ENCODE peak calls at places on chromosomes 5 and 9, in five cellular contexts. M, Q, X, F and Y are unnamed samples.

GRCh38 chr5:31096238-31096865 is 97.1 kb upstream of the CDH6 start:
- DNase-seq in M (no peak), Q (no peak), X (peak), F (peak), Y (no peak)

GRCh38 chr9:109166771-109167601 is at the start of gene FRRS1L:
- DNase-seq in M (peak), Q (peak), X (no peak), F (no peak), Y (peak)

GRCh38 chr5:131393498-131393968 is 129.7 kb downstream of the CDC42SE2 start:
- DNase-seq in M (no peak), Q (no peak), X (no peak), F (no peak), Y (no peak)

GRCh38 chr9:113578877-113579269 is 115.3 kb downstream of the RGS3 start:
- DNase-seq in M (no peak), Q (no peak), X (peak), F (peak), Y (no peak)

GRCh38 chr5:87069974-87070608 is 197.6 kb upstream of the RASA1 start:
- DNase-seq in M (no peak), Q (no peak), X (peak), F (peak), Y (no peak)

GRCh38 chr5:141525659-141526058 is 36.8 kb downstream of the PCDHGC5 start:
- DNase-seq in M (no peak), Q (no peak), X (no peak), F (no peak), Y (no peak)

GRCh38 chr5:35856186-35857003 is at the start of gene IL7R:
- DNase-seq in M (no peak), Q (no peak), X (peak), F (peak), Y (no peak)

GRCh38 chr9:123389070-123389469 is 33.1 kb downstream of the CRB2 start:
- DNase-seq in M (no peak), Q (no peak), X (no peak), F (no peak), Y (no peak)

GRCh38 chr5:21774281-21774680 is 1078.9 kb downstream of the CDH12 start:
- DNase-seq in M (no peak), Q (no peak), X (no peak), F (no peak), Y (no peak)

GRCh38 chr5:74575741-74576538 is 64.6 kb downstream of the ENC1 start:
- DNase-seq in M (no peak), Q (no peak), X (peak), F (peak), Y (no peak)

GRCh38 chr5:65481171-65481575 is 547 bp downstream of the ADAMTS6 start:
- DNase-seq in M (no peak), Q (no peak), X (no peak), F (peak), Y (no peak)

GRCh38 chr9:94213513-94214124 is 45.5 kb upstream of the ZNF169 start:
- DNase-seq in M (peak), Q (peak), X (peak), F (peak), Y (peak)

GRCh38 chr9:112700080-112700479 is 17.8 kb downstream of the INIP start:
- DNase-seq in M (no peak), Q (no peak), X (peak), F (peak), Y (no peak)

GRCh38 chr9:95572370-95573151 is 55.8 kb upstream of the PTCH1 start:
- DNase-seq in M (no peak), Q (no peak), X (no peak), F (no peak), Y (no peak)

GRCh38 chr5:24385070-24385469 is 259.7 kb downstream of the CDH10 start:
- DNase-seq in M (no peak), Q (no peak), X (no peak), F (no peak), Y (no peak)

GRCh38 chr5:36304095-36304494 is 2.4 kb upstream of the RANBP3L start:
- DNase-seq in M (no peak), Q (no peak), X (no peak), F (no peak), Y (no peak)

GRCh38 chr9:131438190-131438589 is 44.3 kb downstream of the PRRC2B start:
- DNase-seq in M (no peak), Q (no peak), X (no peak), F (no peak), Y (no peak)

GRCh38 chr5:128081111-128081865 is 2.3 kb upstream of the SLC12A2 start:
- DNase-seq in M (no peak), Q (no peak), X (no peak), F (no peak), Y (no peak)

GRCh38 chr9:100670719-100671118 is 92.8 kb downstream of the CAVIN4 start:
- DNase-seq in M (no peak), Q (no peak), X (no peak), F (no peak), Y (no peak)

GRCh38 chr9:81874926-81875325 is 53.3 kb upstream of the SPATA31D4 start:
- DNase-seq in M (no peak), Q (no peak), X (peak), F (peak), Y (no peak)

GRCh38 chr9:135220601-135221575 is 133.4 kb downstream of the OLFM1 start:
- DNase-seq in M (no peak), Q (no peak), X (no peak), F (no peak), Y (peak)

GRCh38 chr5:79821-80220 is 12.1 kb upstream of the PLEKHG4B start:
- DNase-seq in M (no peak), Q (no peak), X (no peak), F (no peak), Y (no peak)

GRCh38 chr5:180343846-180344327 is 9.2 kb downstream of the GFPT2 start:
- DNase-seq in M (no peak), Q (no peak), X (no peak), F (peak), Y (no peak)

GRCh38 chr9:27534131-27534530 is 4.5 kb upstream of the MOB3B start:
- DNase-seq in M (no peak), Q (no peak), X (no peak), F (no peak), Y (no peak)

GRCh38 chr5:135501965-135502364 is 33.8 kb downstream of the NEUROG1 start:
- DNase-seq in M (no peak), Q (no peak), X (no peak), F (no peak), Y (no peak)

GRCh38 chr9:38432922-38433510 is 8.8 kb upstream of the IGFBPL1 start:
- DNase-seq in M (no peak), Q (no peak), X (peak), F (peak), Y (no peak)

GRCh38 chr5:100903036-100903887 is at the start of gene ST8SIA4:
- DNase-seq in M (peak), Q (peak), X (peak), F (peak), Y (peak)

GRCh38 chr5:84292000-84292642 is 92.6 kb downstream of the EDIL3 start:
- DNase-seq in M (no peak), Q (no peak), X (no peak), F (no peak), Y (no peak)

GRCh38 chr9:118418887-118419620 is 714.9 kb downstream of the TLR4 start:
- DNase-seq in M (no peak), Q (no peak), X (no peak), F (peak), Y (no peak)

GRCh38 chr5:9851458-9851857 is 221.3 kb upstream of the TAS2R1 start:
- DNase-seq in M (no peak), Q (no peak), X (peak), F (peak), Y (no peak)

GRCh38 chr9:130328349-130328801 is 62.8 kb downstream of the HMCN2 start:
- DNase-seq in M (no peak), Q (no peak), X (peak), F (peak), Y (no peak)

DNA sequence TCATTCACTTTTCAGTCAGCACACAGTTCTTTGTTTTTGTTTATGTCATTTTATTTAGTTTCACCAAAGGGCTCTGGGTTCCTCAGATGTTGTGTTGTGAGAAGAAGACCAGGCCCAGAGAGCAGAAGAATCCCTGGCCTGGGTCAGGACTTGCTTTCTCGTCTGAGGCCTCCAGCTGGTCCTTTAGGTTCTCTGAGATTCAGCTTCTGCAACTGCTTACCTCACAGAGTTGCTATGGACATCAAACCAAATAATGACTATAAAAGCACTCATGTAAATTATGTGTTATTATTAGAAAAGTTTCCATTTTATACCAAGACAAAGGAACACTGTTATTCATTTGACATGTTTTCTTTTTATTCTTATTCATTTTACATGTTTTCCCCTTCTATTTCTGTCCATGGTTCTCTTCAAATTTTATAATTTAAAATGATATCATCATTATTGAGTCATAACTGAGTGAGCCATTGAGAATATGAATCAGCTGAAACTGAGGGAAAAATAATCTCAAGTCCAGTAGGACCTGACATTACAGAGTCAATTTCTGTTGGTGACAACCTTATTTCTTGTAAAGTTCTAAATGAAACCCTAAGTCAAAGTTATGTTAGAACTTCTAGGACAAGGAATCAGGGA is 44.0 kb upstream of the GLRX start:
- DNase-seq in M (no peak), Q (no peak), X (peak), F (peak), Y (no peak)
- H2BK15ac ChIP-seq in M (no peak), Q (no peak), X (peak), F (no peak), Y (no peak)

DNA sequence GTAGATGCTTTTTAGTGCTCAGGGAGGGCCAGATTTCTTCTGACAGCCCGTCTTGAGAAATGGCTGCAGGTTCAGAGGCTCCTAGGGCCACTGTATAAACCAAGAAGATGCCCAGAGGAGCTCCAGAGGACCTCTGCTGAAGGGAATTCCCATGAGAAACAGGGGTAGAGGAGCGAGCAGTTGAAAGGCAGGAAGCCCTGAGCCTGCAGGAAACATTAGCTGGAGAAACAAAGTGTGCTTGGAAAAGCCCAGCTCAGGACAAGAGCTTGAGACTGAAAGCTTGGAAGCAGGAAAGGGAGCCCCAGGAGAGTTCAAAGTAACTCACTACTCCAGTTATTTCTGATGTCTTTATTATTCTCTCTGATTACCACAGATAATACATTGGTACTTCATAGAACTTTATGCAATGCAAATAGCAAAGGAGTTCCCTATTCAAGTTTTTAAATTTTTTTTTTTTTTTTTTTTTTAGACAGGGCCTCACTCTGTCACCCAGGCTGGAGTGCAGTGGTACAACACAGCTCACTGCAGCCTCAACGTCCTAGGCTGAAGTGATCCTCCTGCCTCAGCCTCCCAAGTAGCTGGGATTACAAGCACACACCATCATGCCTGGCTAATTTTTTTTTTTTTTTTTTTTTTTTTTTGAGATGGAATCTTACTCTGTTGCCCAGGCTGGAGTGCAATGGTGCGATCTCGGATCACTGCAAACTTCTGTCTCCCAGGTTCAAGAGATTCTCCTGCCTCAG is 16.5 kb downstream of the HBEGF start:
- DNase-seq in M (no peak), Q (no peak), X (no peak), F (peak), Y (no peak)
- H4K8ac ChIP-seq in M (no peak), Q (no peak), X (no peak), F (no peak), Y (no peak)

GRCh38 chr5:61330341-61330878 is 1.6 kb upstream of the ZSWIM6 start:
- DNase-seq in M (peak), Q (peak), X (peak), F (peak), Y (peak)
- H3K14ac ChIP-seq in M (no peak), Q (peak), X (peak), F (no peak), Y (no peak)

GRCh38 chr5:62168882-62169281 is 137.1 kb upstream of the KIF2A start:
- DNase-seq in M (no peak), Q (no peak), X (no peak), F (no peak), Y (no peak)

DNA sequence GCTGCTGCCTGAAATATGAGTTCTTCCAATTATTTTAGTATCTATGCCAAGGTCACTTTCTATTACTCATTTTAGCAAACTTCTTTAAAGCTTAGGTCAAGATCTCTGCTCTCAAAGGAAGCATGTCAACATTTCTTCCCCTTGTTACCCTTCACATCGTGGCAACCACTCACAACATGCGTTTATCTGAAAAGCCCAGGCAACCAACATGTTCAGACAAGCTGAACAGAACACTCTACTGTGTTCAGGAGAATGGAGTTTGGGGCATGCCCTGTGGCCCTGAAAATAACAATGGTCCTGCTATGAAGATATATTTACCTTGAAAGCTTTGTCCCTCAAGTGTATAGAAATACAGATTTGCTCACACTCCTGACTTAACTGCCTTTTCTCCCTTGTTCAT is 138.4 kb upstream of the KIF2A start:
- DNase-seq in M (no peak), Q (no peak), X (no peak), F (no peak), Y (no peak)
- H2BK15ac ChIP-seq in M (no peak), Q (no peak), X (no peak), F (no peak), Y (no peak)

DNA sequence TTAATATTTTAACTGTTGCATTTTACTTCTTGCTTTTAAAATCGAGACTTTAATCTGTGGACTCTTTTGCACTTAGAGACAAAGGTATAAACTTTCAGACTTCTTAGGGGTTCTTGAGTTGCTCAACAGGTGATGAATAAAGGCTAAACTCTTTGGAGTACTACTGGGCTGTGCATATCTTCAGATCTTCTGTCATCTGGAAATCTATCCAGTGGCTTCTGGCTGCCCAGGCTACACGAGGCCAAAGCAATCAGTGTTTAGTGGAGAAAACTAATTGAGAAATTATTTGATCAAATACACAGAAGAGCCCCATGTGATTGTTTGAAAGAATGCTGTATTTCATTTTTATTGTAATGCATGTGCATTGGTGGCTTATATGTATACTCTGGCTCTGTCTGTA is 146.1 kb downstream of the PBX3 start:
- DNase-seq in M (no peak), Q (no peak), X (no peak), F (no peak), Y (no peak)
- H4K8ac ChIP-seq in M (no peak), Q (no peak), X (no peak), F (no peak), Y (no peak)

DNA sequence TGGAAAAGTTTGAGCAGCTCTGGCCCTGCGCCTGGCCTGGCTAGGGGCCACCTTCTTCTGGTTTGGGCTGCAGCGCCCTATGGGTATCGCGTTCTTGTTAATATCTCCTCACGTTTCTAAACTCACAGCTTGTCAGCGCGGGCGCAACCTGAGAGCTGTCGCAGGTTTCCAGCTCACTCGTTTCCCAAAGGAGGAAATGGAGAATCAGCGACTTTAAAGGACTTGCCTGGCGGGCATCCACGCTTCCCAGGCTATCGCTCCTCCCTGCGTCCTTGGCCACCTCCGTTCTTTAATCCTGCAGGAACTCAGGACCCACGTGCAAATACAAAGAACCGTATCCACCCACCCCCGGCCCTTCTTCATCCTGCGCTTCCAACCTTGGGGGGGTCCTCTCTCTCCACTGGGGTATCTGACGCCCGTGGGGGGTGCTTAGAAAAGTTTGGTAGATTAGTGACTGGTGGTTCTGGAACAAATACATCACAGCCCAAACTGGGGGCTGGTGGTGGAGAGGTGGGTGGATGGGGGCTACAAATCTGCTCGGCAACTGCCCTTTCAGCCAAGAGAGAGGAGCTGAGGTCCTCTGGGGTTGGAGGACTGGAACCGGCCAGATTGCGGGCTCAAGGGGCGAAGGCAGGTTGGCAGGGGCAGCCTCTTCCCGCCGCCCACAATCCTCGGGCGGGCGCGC is 575 bp upstream of the PSAT1 start:
- DNase-seq in M (peak), Q (peak), X (peak), F (peak), Y (peak)
- H3K14ac ChIP-seq in M (no peak), Q (no peak), X (peak), F (peak), Y (peak)

DNA sequence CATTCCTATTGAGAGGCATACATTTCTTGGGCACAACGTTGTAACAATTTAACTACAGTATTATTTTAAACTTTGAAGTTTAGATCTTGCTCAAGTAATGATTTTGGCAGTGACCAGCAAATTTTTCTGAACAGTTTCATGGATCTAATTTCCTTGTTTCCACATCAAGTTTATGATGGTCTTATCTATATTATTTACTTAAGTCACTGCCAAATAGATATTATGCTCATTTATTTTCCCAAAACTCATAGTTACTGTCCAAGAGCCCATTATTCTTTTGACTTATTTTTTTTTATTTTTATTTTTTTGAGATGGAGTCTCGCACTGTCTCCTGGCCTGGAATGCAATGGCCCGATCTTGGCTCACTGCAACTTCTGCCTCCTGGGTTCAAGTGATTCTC is 86.5 kb upstream of the TLE4 start:
- DNase-seq in M (no peak), Q (no peak), X (no peak), F (no peak), Y (no peak)
- H2BK15ac ChIP-seq in M (no peak), Q (no peak), X (no peak), F (no peak), Y (no peak)

GRCh38 chr9:76425677-76426453 is 31.6 kb upstream of the RFK start:
- DNase-seq in M (no peak), Q (no peak), X (no peak), F (no peak), Y (no peak)

GRCh38 chr9:76433851-76434250 is 25.1 kb upstream of the GCNT1 start:
- DNase-seq in M (no peak), Q (no peak), X (peak), F (peak), Y (no peak)

GRCh38 chr9:76426807-76427419 is 32.1 kb upstream of the GCNT1 start:
- DNase-seq in M (no peak), Q (no peak), X (no peak), F (no peak), Y (no peak)

GRCh38 chr9:76433406-76433805 is 25.6 kb upstream of the GCNT1 start:
- DNase-seq in M (no peak), Q (no peak), X (no peak), F (no peak), Y (peak)

GRCh38 chr9:76431601-76432000 is 27.4 kb upstream of the GCNT1 start:
- DNase-seq in M (no peak), Q (peak), X (no peak), F (no peak), Y (peak)
- H4K8ac ChIP-seq in M (peak), Q (no peak), X (no peak), F (no peak), Y (no peak)

GRCh38 chr5:152511531-152512132 is 106.6 kb upstream of the NMUR2 start:
- DNase-seq in M (no peak), Q (peak), X (no peak), F (no peak), Y (no peak)

DNA sequence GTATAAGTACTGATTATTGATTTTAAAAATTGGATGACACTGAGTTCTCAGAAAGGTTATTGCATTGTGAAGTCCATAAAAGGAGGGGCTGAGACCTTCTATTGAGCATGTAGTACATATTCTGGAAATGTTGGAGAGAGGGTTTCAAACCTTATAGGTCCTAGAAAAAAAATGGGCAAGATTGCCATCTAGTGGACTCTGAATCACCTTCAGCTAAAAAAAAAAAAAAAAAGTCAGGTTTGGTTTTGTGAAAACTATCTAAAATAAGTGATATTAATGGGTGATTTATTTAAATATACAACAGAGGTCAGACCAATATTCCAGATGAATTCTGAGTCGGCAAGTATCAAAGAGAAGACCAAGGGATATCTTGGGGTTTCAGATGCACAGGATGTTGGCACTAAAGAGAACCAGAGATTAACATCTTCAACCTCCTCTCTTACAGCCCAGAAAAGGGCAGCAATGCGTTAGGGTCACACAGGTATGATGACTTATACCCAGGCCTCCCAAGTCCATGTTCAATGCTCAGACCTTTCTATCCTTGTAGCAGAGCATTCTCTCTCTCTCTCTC is 109.8 kb upstream of the NMUR2 start:
- DNase-seq in M (no peak), Q (no peak), X (peak), F (peak), Y (no peak)
- H3K14ac ChIP-seq in M (no peak), Q (no peak), X (no peak), F (no peak), Y (no peak)